ENCODE peak calls at places on chromosomes 2 and 18, in nine cellular contexts. Z, B, U, D, F, J, L, G and P are unnamed samples.

GRCh38 chr2:146806295-146807005 is 1038.4 kb upstream of the ACVR2A start:
- DNase-seq in Z (no peak), B (no peak), U (peak; percentile 5), D (no peak), F (no peak), J (no peak), L (no peak), G (no peak), P (no peak)

GRCh38 chr2:126638781-126639180 is 17.2 kb upstream of the GYPC start:
- DNase-seq in Z (no peak), B (no peak), U (no peak), D (no peak), F (no peak), J (no peak), L (peak; percentile 8), G (no peak), P (no peak)

GRCh38 chr2:198273670-198274069 is 469.3 kb downstream of the PLCL1 start:
- DNase-seq in Z (no peak), B (no peak), U (peak; percentile 62), D (no peak), F (no peak), J (no peak), L (no peak), G (no peak), P (no peak)

GRCh38 chr2:237501892-237502513 is 15.0 kb downstream of the MLPH start:
- DNase-seq in Z (peak; percentile 67), B (no peak), U (no peak), D (no peak), F (no peak), J (no peak), L (no peak), G (no peak), P (no peak)

GRCh38 chr2:39719317-39719716 is 53.6 kb downstream of the TMEM178A start:
- DNase-seq in Z (no peak), B (no peak), U (no peak), D (no peak), F (no peak), J (peak; percentile 10), L (no peak), G (peak; percentile 42), P (peak; percentile 54)

GRCh38 chr18:62718268-62718800 is 3.0 kb downstream of the PHLPP1 start:
- DNase-seq in Z (no peak), B (no peak), U (no peak), D (no peak), F (no peak), J (no peak), L (no peak), G (no peak), P (no peak)

GRCh38 chr2:210617732-210618330 is 61.4 kb downstream of the CPS1 start:
- DNase-seq in Z (no peak), B (peak; percentile 38), U (peak; percentile 30), D (peak; percentile 35), F (peak; percentile 1), J (no peak), L (no peak), G (no peak), P (peak; percentile 20)

GRCh38 chr2:62669180-62669579 is 36.3 kb upstream of the EHBP1 start:
- DNase-seq in Z (no peak), B (no peak), U (no peak), D (no peak), F (no peak), J (no peak), L (no peak), G (no peak), P (no peak)

GRCh38 chr2:234490239-234491074 is 6.4 kb downstream of the ARL4C start:
- DNase-seq in Z (no peak), B (no peak), U (no peak), D (peak; percentile 72), F (no peak), J (no peak), L (no peak), G (no peak), P (no peak)

GRCh38 chr2:94982661-94983060 is 42.8 kb upstream of the MAL start:
- DNase-seq in Z (no peak), B (no peak), U (peak; percentile 3), D (no peak), F (no peak), J (no peak), L (no peak), G (no peak), P (no peak)

GRCh38 chr2:124323321-124323720 is 298.2 kb downstream of the CNTNAP5 start:
- DNase-seq in Z (no peak), B (no peak), U (no peak), D (no peak), F (no peak), J (no peak), L (no peak), G (no peak), P (peak; percentile 45)

GRCh38 chr2:190121971-190122370 is 59.4 kb upstream of the MSTN start:
- DNase-seq in Z (no peak), B (no peak), U (no peak), D (peak; percentile 53), F (peak; percentile 59), J (no peak), L (no peak), G (no peak), P (peak; percentile 30)

GRCh38 chr2:70396589-70396988 is 94.7 kb upstream of the FAM136A start:
- DNase-seq in Z (no peak), B (no peak), U (peak; percentile 20), D (no peak), F (no peak), J (no peak), L (no peak), G (no peak), P (no peak)

GRCh38 chr18:46731316-46731715 is 25.5 kb downstream of the ST8SIA5 start:
- DNase-seq in Z (no peak), B (no peak), U (no peak), D (no peak), F (no peak), J (no peak), L (no peak), G (no peak), P (no peak)